ENCODE peak calls at places on chromosomes 16 and 17, in ten cellular contexts. F is GM06990; M is hypothalamus; J is stimulated activated CD8-positive, alpha-beta memory T cell treated with anti-CD3 and anti-CD28 coated beads, Interleukin-4, amount 100 ng/mL, for 24 hours; G is fibroblast of villous mesenchyme; V is Calu3; O is EH; T is Panc1; I is amygdala; Y is HCEC 1CT. X is an unnamed sample.

GRCh38 chr16:57115504-57116182 is 23.3 kb downstream of the CPNE2 start:
- DNase-seq in F (no peak), M (peak; percentile 93), J (no peak), G (peak; percentile 57), V (no peak), O (no peak), T (no peak), I (peak; percentile 88), Y (no peak), X (no peak)

GRCh38 chr16:49560018-49560830 is 186.6 kb downstream of the C16orf78 start:
- DNase-seq in F (no peak), M (no peak), J (no peak), G (no peak), V (no peak), O (no peak), T (no peak), I (no peak), Y (no peak), X (no peak)

GRCh38 chr17:74368341-74369152 is 1.2 kb downstream of the GPR142 start:
- DNase-seq in F (peak; percentile 43), M (peak; percentile 58), J (peak; percentile 62), G (peak; percentile 52), V (peak; percentile 77), O (peak; percentile 39), T (no peak), I (peak; percentile 60), Y (peak; percentile 2), X (peak; percentile 50)

GRCh38 chr17:66508896-66509843 is 206.8 kb downstream of the PRKCA start:
- DNase-seq in F (no peak), M (no peak), J (peak; percentile 22), G (peak; percentile 91), V (peak; percentile 68), O (peak; percentile 81), T (peak; percentile 60), I (no peak), Y (peak; percentile 73), X (peak; percentile 88)

GRCh38 chr16:59733321-59733720 is 999.2 kb upstream of the GOT2 start:
- DNase-seq in F (no peak), M (no peak), J (no peak), G (no peak), V (no peak), O (no peak), T (no peak), I (no peak), Y (no peak), X (no peak)

GRCh38 chr17:50332196-50332595 is 13.7 kb upstream of the XYLT2 start:
- DNase-seq in F (no peak), M (no peak), J (no peak), G (no peak), V (no peak), O (no peak), T (no peak), I (no peak), Y (no peak), X (no peak)

GRCh38 chr17:51258756-51259573 is 884 bp downstream of the MBTD1 start:
- DNase-seq in F (no peak), M (no peak), J (peak; percentile 5), G (peak; percentile 16), V (peak; percentile 39), O (peak; percentile 24), T (no peak), I (no peak), Y (no peak), X (peak; percentile 23)

GRCh38 chr16:68885321-68885720 is 42.0 kb downstream of the TANGO6 start:
- DNase-seq in F (no peak), M (no peak), J (no peak), G (no peak), V (no peak), O (no peak), T (no peak), I (no peak), Y (no peak), X (no peak)

GRCh38 chr17:63843387-63844292 is 1.2 kb upstream of the SMARCD2 start:
- DNase-seq in F (peak; percentile 65), M (no peak), J (no peak), G (peak; percentile 86), V (no peak), O (peak; percentile 63), T (no peak), I (no peak), Y (peak; percentile 83), X (peak; percentile 18)

GRCh38 chr16:66427036-66427446 is at the start of gene BEAN1:
- DNase-seq in F (no peak), M (no peak), J (no peak), G (peak; percentile 24), V (peak; percentile 38), O (peak; percentile 37), T (no peak), I (no peak), Y (no peak), X (no peak)

GRCh38 chr16:49161191-49161590 is 120.4 kb downstream of the CBLN1 start:
- DNase-seq in F (no peak), M (no peak), J (no peak), G (no peak), V (no peak), O (no peak), T (no peak), I (no peak), Y (no peak), X (no peak)

GRCh38 chr17:65099941-65100315 is 37.2 kb upstream of the RGS9 start:
- DNase-seq in F (peak; percentile 70), M (no peak), J (peak; percentile 68), G (no peak), V (peak; percentile 11), O (peak; percentile 83), T (peak; percentile 62), I (no peak), Y (peak; percentile 17), X (peak; percentile 46)

GRCh38 chr17:50114849-50115357 is 15.1 kb downstream of the SAMD14 start:
- DNase-seq in F (no peak), M (no peak), J (no peak), G (peak; percentile 67), V (peak; percentile 55), O (peak; percentile 70), T (no peak), I (no peak), Y (peak; percentile 58), X (peak; percentile 77)

GRCh38 chr16:47503936-47504335 is 42.8 kb downstream of the PHKB start:
- DNase-seq in F (no peak), M (no peak), J (no peak), G (no peak), V (no peak), O (peak; percentile 25), T (no peak), I (no peak), Y (peak; percentile 68), X (peak; percentile 73)

GRCh38 chr16:4966736-4967453 is 8.8 kb downstream of the SEC14L5 start:
- DNase-seq in F (no peak), M (no peak), J (no peak), G (no peak), V (no peak), O (peak; percentile 27), T (no peak), I (no peak), Y (no peak), X (no peak)

GRCh38 chr16:86490859-86491642 is 19.3 kb upstream of the FOXF1 start:
- DNase-seq in F (no peak), M (no peak), J (no peak), G (no peak), V (no peak), O (peak; percentile 73), T (no peak), I (no peak), Y (no peak), X (peak; percentile 68)

GRCh38 chr16:74726736-74727135 is 26.1 kb upstream of the MLKL start:
- DNase-seq in F (no peak), M (no peak), J (peak; percentile 17), G (no peak), V (no peak), O (no peak), T (no peak), I (no peak), Y (no peak), X (no peak)

GRCh38 chr17:29566473-29567361 is at the start of gene ABHD15:
- DNase-seq in F (peak; percentile 80), M (no peak), J (no peak), G (peak; percentile 81), V (peak; percentile 85), O (peak; percentile 75), T (no peak), I (peak; percentile 56), Y (peak; percentile 70), X (peak; percentile 78)

GRCh38 chr17:39144414-39144813 is 7.0 kb downstream of the PLXDC1 start:
- DNase-seq in F (no peak), M (no peak), J (no peak), G (peak; percentile 39), V (peak; percentile 87), O (peak; percentile 76), T (no peak), I (no peak), Y (peak; percentile 82), X (peak; percentile 48)

GRCh38 chr16:28283798-28284577 is 8.3 kb upstream of the SBK1 start:
- DNase-seq in F (no peak), M (no peak), J (no peak), G (no peak), V (no peak), O (no peak), T (no peak), I (no peak), Y (no peak), X (no peak)

GRCh38 chr16:67248401-67249177 is at the start of gene SLC9A5:
- DNase-seq in F (peak; percentile 69), M (no peak), J (no peak), G (no peak), V (peak; percentile 48), O (peak; percentile 46), T (no peak), I (no peak), Y (no peak), X (peak; percentile 41)

GRCh38 chr17:80774146-80774545 is 217.5 kb upstream of the CHMP6 start:
- DNase-seq in F (no peak), M (no peak), J (no peak), G (no peak), V (no peak), O (no peak), T (no peak), I (no peak), Y (no peak), X (no peak)

GRCh38 chr16:3861808-3862451 is 18.6 kb downstream of the CREBBP start:
- DNase-seq in F (peak; percentile 18), M (no peak), J (peak; percentile 7), G (no peak), V (no peak), O (peak; percentile 64), T (no peak), I (no peak), Y (peak; percentile 50), X (peak; percentile 47)

GRCh38 chr17:64063766-64064224 is 43.4 kb upstream of the ICAM2 start:
- DNase-seq in F (peak; percentile 52), M (no peak), J (peak; percentile 26), G (peak; percentile 46), V (peak; percentile 49), O (peak; percentile 29), T (no peak), I (no peak), Y (no peak), X (peak; percentile 31)

GRCh38 chr17:80886641-80887573 is 104.7 kb upstream of the CHMP6 start:
- DNase-seq in F (no peak), M (no peak), J (no peak), G (no peak), V (no peak), O (no peak), T (no peak), I (no peak), Y (no peak), X (no peak)

GRCh38 chr17:78315355-78316114 is 44.3 kb downstream of the SOCS3 start:
- DNase-seq in F (no peak), M (no peak), J (peak; percentile 42), G (peak; percentile 90), V (peak; percentile 87), O (peak; percentile 96), T (peak; percentile 59), I (no peak), Y (peak; percentile 93), X (peak; percentile 96)

GRCh38 chr16:734208-734980 is 6.4 kb downstream of the CIAO3 start:
- DNase-seq in F (peak; percentile 13), M (no peak), J (no peak), G (no peak), V (no peak), O (no peak), T (no peak), I (no peak), Y (no peak), X (no peak)

GRCh38 chr16:86396318-86396882 is 113.9 kb upstream of the FOXF1 start:
- DNase-seq in F (no peak), M (no peak), J (no peak), G (peak; percentile 98), V (no peak), O (peak; percentile 91), T (no peak), I (no peak), Y (peak; percentile 86), X (peak; percentile 97)

X was measured in mesenchymal stem cell.